ENCODE peak calls at places on chromosomes 4 and X, in nine cellular contexts. S is left lung; I is Right ventricle myocardium superior; B is left lobe of liver; N is activated CD8-positive, alpha-beta memory T cell treated with anti-CD3 and anti-CD28 coated beads, Interleukin-2, amount 10 ng/mL, durations not matched to agents 7 days and 5 days; W is activated CD8-positive, alpha-beta T cell treated with anti-CD3 and anti-CD28 coated beads, Interleukin-2, amount 10 ng/mL, durations not matched to agents 7 days and 5 days; U is GM12878; V is left colon; D is K562. X is an unnamed sample.

GRCh38 chr4:122617597-122618593 is 3.0 kb downstream of the IL21 start:
- ATAC-seq in W (no peak), I (no peak), B (no peak), V (no peak), D (no peak), U (no peak), S (peak), N (no peak), X (no peak)

GRCh38 chr4:173509031-173510001 is 20.7 kb downstream of the HAND2 start:
- ATAC-seq in N (peak), D (no peak), B (peak), I (peak), W (peak), S (peak), U (no peak), V (peak), X (peak)

GRCh38 chrX:113726466-113726865 is 857.4 kb upstream of the HTR2C start:
- ATAC-seq in I (no peak), U (peak), D (no peak), W (no peak), V (no peak), B (no peak), S (no peak), N (no peak), X (no peak)

GRCh38 chr4:54228064-54228527 is 997 bp upstream of the PDGFRA start:
- ATAC-seq in B (peak), N (no peak), I (peak), W (no peak), D (peak), S (peak), U (peak), V (peak), X (peak)

GRCh38 chrX:101550362-101550761 is at the start of gene ARMCX1:
- ATAC-seq in N (no peak), I (peak), B (peak), S (peak), U (no peak), W (peak), D (peak), V (peak), X (peak)

GRCh38 chr4:152265149-152265621 is 270.7 kb downstream of the FBXW7 start:
- ATAC-seq in W (no peak), D (no peak), S (no peak), I (peak), B (no peak), V (no peak), N (no peak), U (no peak), X (no peak)

GRCh38 chrX:8783100-8784098 is 17.8 kb downstream of the FAM9A start:
- ATAC-seq in D (peak), U (peak), I (no peak), B (no peak), W (peak), N (peak), S (peak), V (no peak), X (no peak)

GRCh38 chr4:35463251-35463952 is 780.9 kb downstream of the ARAP2 start:
- ATAC-seq in D (no peak), B (no peak), N (no peak), V (no peak), I (no peak), S (no peak), U (no peak), W (no peak), X (no peak)

GRCh38 chr4:26782830-26783202 is 77.8 kb upstream of the STIM2 start:
- ATAC-seq in S (no peak), B (no peak), I (no peak), V (peak), W (no peak), N (no peak), U (no peak), D (no peak), X (no peak)

GRCh38 chr4:39357002-39357401 is 9.2 kb downstream of the RFC1 start:
- ATAC-seq in D (peak), N (no peak), I (no peak), U (peak), B (no peak), S (no peak), W (no peak), V (no peak), X (no peak)

GRCh38 chr4:36489798-36490197 is 208.4 kb downstream of the DTHD1 start:
- ATAC-seq in S (no peak), D (no peak), V (no peak), U (no peak), W (no peak), N (no peak), I (no peak), B (no peak), X (no peak)

GRCh38 chrX:39905475-39905889 is 192.3 kb downstream of the BCOR start:
- ATAC-seq in U (no peak), I (no peak), D (peak), S (no peak), N (no peak), W (no peak), V (peak), B (peak), X (no peak)

GRCh38 chrX:20988118-20988517 is 386.1 kb upstream of the CNKSR2 start:
- ATAC-seq in V (no peak), N (no peak), U (peak), D (no peak), I (no peak), W (no peak), S (no peak), B (no peak), X (no peak)

GRCh38 chrX:124347242-124347641 is 879 bp downstream of the SH2D1A start:
- ATAC-seq in D (no peak), S (no peak), U (peak), I (no peak), W (no peak), V (no peak), B (no peak), N (no peak), X (no peak)

GRCh38 chr4:128869801-128870509 is 60.5 kb downstream of the JADE1 start:
- ATAC-seq in W (no peak), U (no peak), B (no peak), S (no peak), V (no peak), I (no peak), D (no peak), N (no peak), X (no peak)

GRCh38 chr4:55385201-55385649 is 10.5 kb upstream of the TMEM165 start:
- ATAC-seq in N (peak), B (no peak), V (no peak), U (peak), D (peak), W (no peak), S (peak), I (no peak), X (no peak)

GRCh38 chrX:154123241-154124219 is 20.5 kb upstream of the OPN1LW start:
- ATAC-seq in S (peak), W (peak), N (peak), I (peak), U (peak), B (peak), D (peak), V (peak), X (no peak)

GRCh38 chr4:174580597-174580996 is 58.3 kb upstream of the HPGD start:
- ATAC-seq in D (no peak), U (no peak), N (no peak), I (peak), V (no peak), S (peak), B (no peak), W (no peak), X (no peak)

GRCh38 chr4:56863441-56864129 is 42.1 kb upstream of the SPINK2 start:
- ATAC-seq in D (peak), U (peak), N (peak), B (no peak), W (no peak), S (no peak), I (no peak), V (no peak), X (no peak)

GRCh38 chr4:169604131-169604900 is 8.1 kb downstream of the NEK1 start:
- ATAC-seq in N (peak), U (peak), I (peak), S (peak), V (no peak), W (peak), B (no peak), D (peak), X (no peak)

GRCh38 chr4:172489896-172490295 is 676.7 kb downstream of the GALNTL6 start:
- ATAC-seq in S (no peak), B (no peak), N (no peak), D (no peak), I (no peak), U (no peak), V (no peak), W (no peak), X (no peak)

GRCh38 chr4:15253346-15253745 is 174.5 kb upstream of the C1QTNF7 start:
- ATAC-seq in D (no peak), W (no peak), N (no peak), U (peak), V (no peak), I (no peak), S (no peak), B (no peak), X (no peak)